ENCODE peak calls at places on chromosomes 5 and 9, in four cellular contexts. One of them, this sample, is unnamed.

GRCh38 chr5:16547200-16547842 is 69.5 kb downstream of the RETREG1 start:
- DNase-seq in PC-3: no peak
- DNase-seq in fibroblast of villous mesenchyme: no peak
- DNase-seq in HFF-Myc: no peak
- DNase-seq in this sample: no peak

GRCh38 chr5:151923865-151924264 is 786 bp downstream of the GLRA1 start:
- DNase-seq in HFF-Myc: no peak
- DNase-seq in PC-3: peak
- DNase-seq in fibroblast of villous mesenchyme: no peak
- DNase-seq in this sample: no peak

GRCh38 chr5:11064763-11065450 is 303.9 kb upstream of the DAP start:
- DNase-seq in fibroblast of villous mesenchyme: no peak
- DNase-seq in PC-3: no peak
- DNase-seq in HFF-Myc: no peak
- DNase-seq in this sample: peak

GRCh38 chr9:90099262-90099982 is 494.6 kb downstream of the GADD45G start:
- DNase-seq in PC-3: peak
- DNase-seq in fibroblast of villous mesenchyme: peak
- DNase-seq in HFF-Myc: no peak
- DNase-seq in this sample: no peak

GRCh38 chr9:137228515-137228967 is 1.2 kb downstream of the RNF224 start:
- DNase-seq in fibroblast of villous mesenchyme: no peak
- DNase-seq in HFF-Myc: no peak
- DNase-seq in PC-3: no peak
- DNase-seq in this sample: no peak

GRCh38 chr9:134626141-134626423 is 15.5 kb upstream of the COL5A1 start:
- DNase-seq in HFF-Myc: no peak
- DNase-seq in PC-3: no peak
- DNase-seq in fibroblast of villous mesenchyme: no peak
- DNase-seq in this sample: no peak

GRCh38 chr9:98039474-98040072 is 17.0 kb upstream of the NANS start:
- DNase-seq in fibroblast of villous mesenchyme: no peak
- DNase-seq in PC-3: no peak
- DNase-seq in HFF-Myc: no peak
- DNase-seq in this sample: no peak

GRCh38 chr9:89182369-89182768 is 3.8 kb upstream of the SHC3 start:
- DNase-seq in fibroblast of villous mesenchyme: no peak
- DNase-seq in HFF-Myc: no peak
- DNase-seq in PC-3: no peak
- DNase-seq in this sample: no peak

GRCh38 chr5:134477462-134478245 is 47.8 kb upstream of the JADE2 start:
- DNase-seq in PC-3: peak
- DNase-seq in fibroblast of villous mesenchyme: no peak
- DNase-seq in HFF-Myc: no peak
- DNase-seq in this sample: no peak

GRCh38 chr5:123585871-123586270 is 73.9 kb downstream of the CSNK1G3 start:
- DNase-seq in PC-3: no peak
- DNase-seq in HFF-Myc: no peak
- DNase-seq in fibroblast of villous mesenchyme: no peak
- DNase-seq in this sample: no peak

GRCh38 chr9:97773723-97774122 is 76.6 kb upstream of the XPA start:
- DNase-seq in PC-3: peak
- DNase-seq in HFF-Myc: no peak
- DNase-seq in fibroblast of villous mesenchyme: peak
- DNase-seq in this sample: peak

GRCh38 chr5:55577353-55578060 is 42.7 kb upstream of the PLPP1 start:
- DNase-seq in HFF-Myc: no peak
- DNase-seq in PC-3: no peak
- DNase-seq in fibroblast of villous mesenchyme: peak
- DNase-seq in this sample: peak

GRCh38 chr5:3105581-3105980 is 354.1 kb upstream of the IRX2 start:
- DNase-seq in fibroblast of villous mesenchyme: no peak
- DNase-seq in HFF-Myc: no peak
- DNase-seq in PC-3: no peak
- DNase-seq in this sample: no peak

GRCh38 chr5:106121972-106122605 is 1548.6 kb downstream of the EFNA5 start:
- DNase-seq in HFF-Myc: peak
- DNase-seq in PC-3: peak
- DNase-seq in fibroblast of villous mesenchyme: peak
- DNase-seq in this sample: peak

GRCh38 chr9:109977521-109977920 is 197.5 kb downstream of the PALM2AKAP2 start:
- DNase-seq in fibroblast of villous mesenchyme: no peak
- DNase-seq in PC-3: no peak
- DNase-seq in HFF-Myc: no peak
- DNase-seq in this sample: no peak

GRCh38 chr5:115415143-115415491 is 118.7 kb upstream of the CCDC112 start:
- DNase-seq in PC-3: peak
- DNase-seq in HFF-Myc: peak
- DNase-seq in fibroblast of villous mesenchyme: peak
- DNase-seq in this sample: peak

GRCh38 chr5:10323588-10324488 is 16.1 kb upstream of the CMBL start:
- DNase-seq in HFF-Myc: no peak
- DNase-seq in fibroblast of villous mesenchyme: no peak
- DNase-seq in PC-3: peak
- DNase-seq in this sample: no peak